ENCODE peak calls at places on chromosome 6, in nine cellular contexts. M is fibroblast of mammary gland; J is spleen; L is A549; E is fibroblast of lung; W is heart right ventricle; Z is aorta; K is osteoblast; C is Jurkat, Clone E6-1. O is an unnamed sample.

GRCh38 chr6:2129076-2129695 is 116.2 kb downstream of the GMDS start:
- DNase-seq in M (no peak), J (no peak), L (no peak), E (no peak), W (no peak), Z (no peak), K (peak; percentile 6), C (no peak), O (no peak)

GRCh38 chr6:37705239-37706051 is 7.8 kb upstream of the MDGA1 start:
- DNase-seq in M (peak; percentile 85), J (peak; percentile 90), L (peak; percentile 77), E (peak; percentile 88), W (peak; percentile 81), Z (peak; percentile 94), K (peak; percentile 96), C (no peak), O (peak; percentile 57)

GRCh38 chr6:119195848-119196247 is 117.4 kb upstream of the FAM184A start:
- DNase-seq in M (no peak), J (no peak), L (no peak), E (peak; percentile 47), W (no peak), Z (no peak), K (no peak), C (no peak), O (no peak)

GRCh38 chr6:135440087-135440792 is 57.3 kb downstream of the AHI1 start:
- DNase-seq in M (no peak), J (no peak), L (no peak), E (no peak), W (no peak), Z (no peak), K (no peak), C (peak; percentile 44), O (no peak)

GRCh38 chr6:18753071-18753470 is 365.9 kb downstream of the RNF144B start:
- DNase-seq in M (no peak), J (no peak), L (no peak), E (no peak), W (no peak), Z (no peak), K (no peak), C (no peak), O (no peak)

GRCh38 chr6:142313284-142313683 is 11.5 kb downstream of the ADGRG6 start:
- DNase-seq in M (peak; percentile 64), J (no peak), L (peak; percentile 75), E (peak; percentile 78), W (no peak), Z (no peak), K (no peak), C (no peak), O (no peak)

GRCh38 chr6:87200469-87201174 is 45.3 kb downstream of the ZNF292 start:
- DNase-seq in M (peak; percentile 46), J (no peak), L (no peak), E (peak; percentile 56), W (no peak), Z (no peak), K (no peak), C (no peak), O (peak; percentile 49)

GRCh38 chr6:83962592-83962991 is 71.0 kb upstream of the MRAP2 start:
- DNase-seq in M (no peak), J (no peak), L (no peak), E (no peak), W (no peak), Z (no peak), K (no peak), C (no peak), O (no peak)

GRCh38 chr6:125791151-125791819 is 525 bp downstream of the NCOA7 start:
- DNase-seq in M (peak; percentile 63), J (peak; percentile 76), L (peak; percentile 71), E (peak; percentile 53), W (no peak), Z (no peak), K (no peak), C (peak; percentile 65), O (no peak)

GRCh38 chr6:44524491-44525227 is 137.2 kb downstream of the CDC5L start:
- DNase-seq in M (no peak), J (no peak), L (no peak), E (no peak), W (no peak), Z (no peak), K (no peak), C (peak; percentile 33), O (no peak)

GRCh38 chr6:132357120-132357519 is 44.2 kb downstream of the MOXD1 start:
- DNase-seq in M (peak; percentile 47), J (no peak), L (no peak), E (peak; percentile 47), W (no peak), Z (no peak), K (peak; percentile 67), C (no peak), O (no peak)

GRCh38 chr6:20771427-20771826 is 237.2 kb downstream of the CDKAL1 start:
- DNase-seq in M (no peak), J (no peak), L (no peak), E (no peak), W (no peak), Z (no peak), K (no peak), C (no peak), O (no peak)

GRCh38 chr6:156996265-156996664 is 219.1 kb downstream of the ARID1B start:
- DNase-seq in M (no peak), J (no peak), L (no peak), E (no peak), W (no peak), Z (no peak), K (no peak), C (no peak), O (no peak)

GRCh38 chr6:17280138-17280537 is 1.0 kb upstream of the RBM24 start:
- DNase-seq in M (no peak), J (no peak), L (no peak), E (no peak), W (no peak), Z (no peak), K (no peak), C (no peak), O (no peak)

GRCh38 chr6:7157752-7158616 is 50.2 kb downstream of the RREB1 start:
- DNase-seq in M (no peak), J (no peak), L (no peak), E (no peak), W (no peak), Z (no peak), K (no peak), C (no peak), O (no peak)

GRCh38 chr6:53302678-53303360 is 45.9 kb downstream of the ELOVL5 start:
- DNase-seq in M (peak; percentile 85), J (no peak), L (peak; percentile 51), E (peak; percentile 58), W (no peak), Z (no peak), K (peak; percentile 93), C (peak; percentile 93), O (peak; percentile 73)
- H3K4me3 ChIP-seq in M (no peak overlapping the region), J (no peak overlapping the region), L (peak overlapping the region; percentile 5), E (peak overlapping the region; percentile 15), W (peak overlapping the region; percentile 3), Z (no peak overlapping the region), K (peak overlapping the region; percentile 45), C (peak overlapping the region; percentile 29), O (no peak overlapping the region)

GRCh38 chr6:13013681-13014550 is 297.3 kb downstream of the PHACTR1 start:
- DNase-seq in M (no peak), J (peak; percentile 77), L (peak; percentile 6), E (peak; percentile 2), W (peak; percentile 29), Z (peak; percentile 75), K (no peak), C (no peak), O (no peak)
- H3K4me3 ChIP-seq in M (peak overlapping the region; percentile 31), J (peak overlapping the region; percentile 41), L (peak overlapping the region; percentile 38), E (peak overlapping the region; percentile 44), W (peak overlapping the region; percentile 64), Z (peak overlapping the region; percentile 76), K (no peak overlapping the region), C (no peak overlapping the region), O (peak overlapping the region; percentile 48)

GRCh38 chr6:27777614-27778355 is 134.4 kb downstream of the OR2B2 start:
- DNase-seq in M (peak; percentile 42), J (no peak), L (peak; percentile 45), E (no peak), W (no peak), Z (no peak), K (no peak), C (no peak), O (no peak)

GRCh38 chr6:27776504-27776903 is 135.7 kb downstream of the OR2B2 start:
- DNase-seq in M (no peak), J (no peak), L (no peak), E (no peak), W (no peak), Z (no peak), K (no peak), C (no peak), O (no peak)

GRCh38 chr6:27775796-27776184 is 136.4 kb downstream of the OR2B2 start:
- DNase-seq in M (no peak), J (no peak), L (no peak), E (no peak), W (no peak), Z (no peak), K (no peak), C (no peak), O (no peak)

GRCh38 chr6:27778625-27779417 is 133.4 kb downstream of the OR2B2 start:
- DNase-seq in M (no peak), J (no peak), L (no peak), E (no peak), W (no peak), Z (no peak), K (no peak), C (no peak), O (no peak)

DNA sequence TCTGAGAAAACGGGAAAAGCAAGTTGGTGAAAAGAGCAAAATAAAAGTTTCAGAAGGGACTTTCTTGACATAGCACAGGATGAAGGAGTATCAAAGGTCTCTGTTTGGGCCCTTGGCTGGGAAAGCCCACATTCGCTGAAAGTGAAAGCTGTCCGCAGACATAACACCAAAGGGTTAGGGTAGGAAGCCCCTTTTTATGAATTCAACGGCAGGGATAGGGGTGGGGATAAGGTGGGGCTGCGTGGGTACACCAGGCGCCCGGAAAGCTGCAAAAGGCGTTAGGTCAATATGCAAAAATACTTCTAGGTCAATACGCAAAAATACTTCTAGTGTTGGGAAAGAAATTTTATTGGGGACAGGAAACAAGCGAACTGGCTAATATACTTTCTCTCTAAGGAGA is 135.1 kb downstream of the OR2B2 start:
- DNase-seq in M (no peak), J (no peak), L (no peak), E (no peak), W (no peak), Z (no peak), K (no peak), C (no peak), O (no peak)
- H3K4me3 ChIP-seq in M (no peak overlapping the region), J (no peak overlapping the region), L (peak overlapping the region; percentile 42), E (no peak overlapping the region), W (no peak overlapping the region), Z (no peak overlapping the region), K (no peak overlapping the region), C (no peak overlapping the region), O (no peak overlapping the region)

GRCh38 chr6:66861007-66861541 is 1154.0 kb upstream of the EYS start:
- DNase-seq in M (no peak), J (no peak), L (no peak), E (no peak), W (no peak), Z (no peak), K (no peak), C (no peak), O (no peak)
- H3K4me3 ChIP-seq in M (no peak overlapping the region), J (no peak overlapping the region), L (no peak overlapping the region), E (no peak overlapping the region), W (no peak overlapping the region), Z (no peak overlapping the region), K (no peak overlapping the region), C (no peak overlapping the region), O (no peak overlapping the region)